ENCODE peak calls at places on chromosomes 4 and X, in ten cellular contexts. A is RWPE1; Y is endodermal cell; B is CD4-positive, alpha-beta T cell; L is fibroblast of mammary gland; J is upper lobe of left lung; C is choroid plexus epithelial cell; R is pancreas; X is transverse colon; I is neural progenitor cell. S is an unnamed sample.
A peak's percentile ranks its signal among the peaks of the same experiment; 100 is the strongest.

GRCh38 chr4:89108068-89108467 is 3.3 kb upstream of the TIGD2 start:
- DNase-seq in A (no peak), J (no peak), X (no peak), Y (no peak), C (no peak), R (no peak), B (no peak), I (no peak), L (no peak), S (no peak)

GRCh38 chr4:48699470-48699869 is 80.6 kb downstream of the FRYL start:
- DNase-seq in A (no peak), I (no peak), C (peak; percentile 53), R (no peak), B (no peak), J (no peak), Y (no peak), X (no peak), L (no peak), S (no peak)

GRCh38 chrX:24643116-24643515 is 4.0 kb downstream of the PCYT1B start:
- DNase-seq in J (no peak), X (no peak), C (peak; percentile 2), L (peak; percentile 44), A (peak; percentile 15), I (no peak), B (no peak), Y (no peak), R (no peak), S (no peak)

GRCh38 chrX:39850630-39851152 is 247.1 kb downstream of the BCOR start:
- DNase-seq in I (no peak), C (peak; percentile 75), Y (peak; percentile 78), L (peak; percentile 62), R (no peak), A (no peak), X (no peak), J (no peak), B (peak; percentile 17), S (no peak)

GRCh38 chr4:151408630-151409469 is at the start of gene FHIP1A:
- DNase-seq in C (peak; percentile 76), A (peak; percentile 89), J (peak; percentile 97), B (peak; percentile 73), R (peak; percentile 92), X (peak; percentile 93), I (peak; percentile 95), Y (peak; percentile 97), L (peak; percentile 59), S (peak; percentile 15)

GRCh38 chr4:15149842-15150592 is 147.7 kb downstream of the CPEB2 start:
- DNase-seq in A (peak; percentile 41), Y (peak; percentile 92), X (peak; percentile 46), J (peak; percentile 67), B (no peak), R (peak; percentile 46), C (peak; percentile 83), I (peak; percentile 82), L (peak; percentile 76), S (peak; percentile 21)

GRCh38 chr4:113700602-113701150 is 60.9 kb downstream of the CAMK2D start:
- DNase-seq in L (no peak), I (no peak), B (no peak), X (no peak), R (no peak), A (no peak), Y (no peak), C (no peak), J (no peak), S (no peak)

GRCh38 chr4:186149872-186150271 is 41.5 kb upstream of the CYP4V2 start:
- DNase-seq in Y (peak; percentile 96), A (no peak), L (peak; percentile 42), B (peak; percentile 23), J (no peak), I (peak; percentile 65), R (no peak), C (peak; percentile 64), X (peak; percentile 45), S (no peak)

GRCh38 chr4:83139514-83140156 is 25.1 kb upstream of the PLAC8 start:
- DNase-seq in I (no peak), L (peak; percentile 33), Y (no peak), A (no peak), B (no peak), C (no peak), J (no peak), X (peak; percentile 25), R (no peak), S (no peak)

GRCh38 chrX:150460781-150461180 is 97.7 kb downstream of the MAMLD1 start:
- DNase-seq in L (no peak), R (no peak), C (no peak), Y (no peak), X (no peak), B (no peak), J (no peak), I (no peak), A (no peak), S (no peak)

GRCh38 chrX:125322431-125322830 is 2.8 kb downstream of the TEX13C start:
- DNase-seq in I (no peak), Y (no peak), L (no peak), R (no peak), A (no peak), X (no peak), C (no peak), B (no peak), J (no peak), S (no peak)

GRCh38 chrX:125319646-125320521 is at the start of gene TEX13C:
- DNase-seq in C (no peak), A (no peak), I (no peak), J (peak; percentile 45), X (no peak), B (no peak), R (no peak), L (no peak), Y (no peak), S (no peak)
- TF ChIP-seq CTCF in C (no peak), A (no peak), I (no peak), J (no peak), X (no peak), B (no peak), R (no peak), L (no peak), Y (no peak), S (no peak)

DNA sequence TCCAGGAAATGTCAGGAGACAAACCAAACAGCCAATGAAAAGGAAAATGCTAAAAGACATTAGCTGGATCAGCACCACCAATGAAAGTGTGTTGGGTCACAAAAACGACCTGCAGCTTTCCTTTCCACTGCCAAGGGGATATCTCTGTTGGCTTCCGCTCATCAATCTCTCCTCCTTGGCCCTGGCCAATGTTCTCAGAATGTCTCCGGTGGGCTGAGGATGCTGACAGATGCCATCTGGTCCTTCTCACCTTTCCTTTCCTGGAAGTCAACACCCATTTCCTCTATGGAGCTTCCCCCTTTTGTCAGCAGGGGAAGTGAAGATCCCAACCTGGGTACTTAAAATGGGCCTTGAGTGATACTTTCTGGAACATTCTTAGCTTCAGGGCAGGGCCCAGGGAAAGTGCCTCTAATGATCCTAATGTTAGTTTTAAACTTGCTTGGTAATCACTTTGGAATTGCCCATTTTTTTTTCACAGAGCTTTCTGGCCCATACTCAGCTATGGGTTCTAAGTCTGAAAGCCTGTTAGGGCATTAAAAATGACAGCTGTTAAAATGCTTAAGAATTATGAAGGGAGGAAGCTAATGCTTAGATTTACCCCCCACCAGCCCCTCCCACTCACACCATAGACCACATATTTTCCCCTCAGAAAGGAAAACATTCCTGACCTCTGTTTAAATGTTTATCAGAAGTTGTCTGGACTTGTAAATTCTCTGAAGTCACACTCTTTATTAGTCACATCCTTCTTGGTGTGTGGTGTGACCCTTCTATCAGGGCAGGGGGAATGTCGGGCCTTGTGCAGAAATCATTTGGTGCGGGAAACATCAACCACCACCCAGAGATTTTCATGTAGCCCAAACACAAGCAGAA is 29.2 kb downstream of the IGFBP7 start:
- DNase-seq in X (no peak), J (no peak), R (no peak), C (peak; percentile 99), I (no peak), A (peak; percentile 93), B (no peak), Y (no peak), L (peak; percentile 85), S (peak; percentile 99)
- TF ChIP-seq CTCF in X (no peak), J (no peak), R (no peak), C (no peak), I (no peak), A (no peak), B (no peak), Y (no peak), L (no peak), S (peak; percentile 7)

GRCh38 chr4:125432078-125432477 is 117.3 kb downstream of the FAT4 start:
- DNase-seq in I (peak; percentile 68), A (no peak), L (peak; percentile 34), Y (peak; percentile 83), R (no peak), C (peak; percentile 45), J (no peak), B (no peak), X (no peak), S (no peak)
- TF ChIP-seq CTCF in I (peak; percentile 60), A (no peak), L (peak; percentile 26), Y (peak; percentile 80), R (no peak), C (peak; percentile 50), J (no peak), B (no peak), X (no peak), S (no peak)

DNA sequence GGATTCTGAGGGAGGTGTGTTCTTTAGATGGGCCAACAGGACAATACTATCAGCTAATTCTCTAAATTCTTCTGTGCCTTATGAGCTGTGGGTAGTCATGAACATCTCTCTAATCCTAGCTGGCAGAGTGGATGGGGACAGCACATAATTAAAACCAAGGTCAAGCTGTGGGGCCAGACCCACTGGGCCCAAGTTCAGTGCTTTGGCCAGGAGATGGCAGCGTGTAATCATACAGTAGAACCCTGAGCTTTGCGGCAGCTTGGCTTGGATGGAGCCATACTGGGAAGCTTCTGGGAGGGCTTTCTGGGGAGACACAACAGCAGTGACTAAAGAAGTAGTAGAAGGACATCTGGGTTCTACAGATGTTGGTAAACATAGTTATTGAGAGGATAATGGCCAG is 140.3 kb upstream of the CXCL13 start:
- DNase-seq in I (no peak), L (peak; percentile 48), Y (peak; percentile 78), X (peak; percentile 15), B (no peak), C (peak; percentile 40), A (peak; percentile 41), J (no peak), R (peak; percentile 27), S (no peak)
- TF ChIP-seq CTCF in I (peak; percentile 4), L (peak; percentile 62), Y (peak; percentile 64), X (peak; percentile 38), B (no peak), C (peak; percentile 68), A (no peak), J (peak; percentile 42), R (peak; percentile 37), S (peak; percentile 47)

GRCh38 chrX:88863726-88864125 is 116.7 kb downstream of the CPXCR1 start:
- DNase-seq in B (no peak), Y (no peak), L (no peak), X (no peak), R (no peak), J (peak; percentile 52), I (no peak), A (no peak), C (no peak), S (no peak)
- TF ChIP-seq CTCF in B (no peak), Y (no peak), L (no peak), X (no peak), R (no peak), J (no peak), I (no peak), A (no peak), C (no peak), S (no peak)

GRCh38 chr4:25939330-25939729 is 25.3 kb downstream of the SMIM20 start:
- DNase-seq in Y (no peak), B (no peak), A (no peak), R (no peak), L (no peak), C (no peak), I (no peak), J (no peak), X (no peak), S (no peak)
- TF ChIP-seq CTCF in Y (no peak), B (no peak), A (no peak), R (no peak), L (peak; percentile 20), C (no peak), I (no peak), J (no peak), X (no peak), S (no peak)